ENCODE peak calls at places on chromosomes 4 and X, in ten cellular contexts. S is neural crest cell, O is progenitor cell of endocrine pancreas, Q is AG04449, Z is left ventricle myocardium inferior, C is tibial artery, X is B cell, T is upper lobe of right lung, K is GM20000, A is uterus. E is an unnamed sample.

GRCh38 chr4:148076964-148077363 is 345.1 kb downstream of the ARHGAP10 start:
- DNase-seq in S (no peak), O (no peak), Q (no peak), Z (no peak), C (no peak), X (no peak), T (no peak), K (no peak), A (no peak), E (no peak)

GRCh38 chrX:37608156-37608555 is 36.7 kb downstream of the LANCL3 start:
- DNase-seq in S (no peak), O (no peak), Q (no peak), Z (no peak), C (no peak), X (no peak), T (no peak), K (no peak), A (no peak), E (no peak)

GRCh38 chr4:74038161-74039064 is at the start of gene CXCL3:
- DNase-seq in S (peak), O (peak), Q (no peak), Z (peak), C (peak), X (peak), T (peak), K (peak), A (peak), E (no peak)

GRCh38 chrX:19912-20571 is 261.1 kb upstream of the PLCXD1 start:
- DNase-seq in S (no peak), O (no peak), Q (no peak), Z (no peak), C (no peak), X (peak), T (no peak), K (peak), A (no peak), E (no peak)

GRCh38 chr4:76002176-76002575 is 5.1 kb downstream of the CXCL9 start:
- DNase-seq in S (no peak), O (no peak), Q (no peak), Z (no peak), C (no peak), X (no peak), T (no peak), K (no peak), A (no peak), E (no peak)

GRCh38 chr4:83569967-83570366 is 34.1 kb downstream of the GPAT3 start:
- DNase-seq in S (no peak), O (no peak), Q (no peak), Z (no peak), C (no peak), X (peak), T (no peak), K (no peak), A (no peak), E (no peak)

GRCh38 chr4:102759835-102760644 is 728 bp downstream of the MANBA start:
- DNase-seq in S (no peak), O (no peak), Q (no peak), Z (no peak), C (peak), X (peak), T (no peak), K (peak), A (peak), E (no peak)

GRCh38 chr4:25536577-25537325 is 118.9 kb upstream of the SLC34A2 start:
- DNase-seq in S (no peak), O (no peak), Q (no peak), Z (no peak), C (no peak), X (no peak), T (no peak), K (no peak), A (no peak), E (no peak)

GRCh38 chr4:10347281-10347795 is 109.9 kb downstream of the ZNF518B start:
- DNase-seq in S (no peak), O (no peak), Q (no peak), Z (no peak), C (no peak), X (no peak), T (no peak), K (no peak), A (no peak), E (no peak)

GRCh38 chr4:174332741-174333493 is 49.2 kb downstream of the CEP44 start:
- DNase-seq in S (no peak), O (no peak), Q (no peak), Z (no peak), C (no peak), X (no peak), T (no peak), K (no peak), A (no peak), E (no peak)

GRCh38 chr4:142583708-142584107 is 262.4 kb downstream of the INPP4B start:
- DNase-seq in S (no peak), O (no peak), Q (no peak), Z (no peak), C (no peak), X (no peak), T (no peak), K (no peak), A (no peak), E (no peak)

GRCh38 chrX:42524374-42524773 is 253.6 kb downstream of the PPP1R2C start:
- DNase-seq in S (no peak), O (no peak), Q (no peak), Z (no peak), C (no peak), X (no peak), T (no peak), K (no peak), A (no peak), E (no peak)

GRCh38 chr4:13706130-13706529 is 78.6 kb upstream of the BOD1L1 start:
- DNase-seq in S (no peak), O (no peak), Q (no peak), Z (peak), C (no peak), X (no peak), T (no peak), K (no peak), A (no peak), E (no peak)

GRCh38 chrX:69162466-69162865 is 2.8 kb downstream of the PJA1 start:
- DNase-seq in S (no peak), O (no peak), Q (no peak), Z (no peak), C (no peak), X (no peak), T (no peak), K (no peak), A (no peak), E (no peak)

GRCh38 chrX:7083468-7084396 is 63.8 kb upstream of the STS start:
- DNase-seq in S (no peak), O (no peak), Q (peak), Z (no peak), C (no peak), X (peak), T (no peak), K (peak), A (no peak), E (peak)

GRCh38 chrX:7084841-7085240 is 62.7 kb upstream of the STS start:
- DNase-seq in S (no peak), O (no peak), Q (no peak), Z (no peak), C (no peak), X (no peak), T (no peak), K (no peak), A (no peak), E (no peak)

GRCh38 chrX:7086384-7086783 is 61.1 kb upstream of the STS start:
- DNase-seq in S (no peak), O (no peak), Q (no peak), Z (no peak), C (no peak), X (no peak), T (no peak), K (no peak), A (no peak), E (no peak)

GRCh38 chrX:7085879-7086278 is 61.6 kb upstream of the STS start:
- DNase-seq in S (no peak), O (no peak), Q (no peak), Z (no peak), C (no peak), X (no peak), T (no peak), K (no peak), A (no peak), E (no peak)

DNA sequence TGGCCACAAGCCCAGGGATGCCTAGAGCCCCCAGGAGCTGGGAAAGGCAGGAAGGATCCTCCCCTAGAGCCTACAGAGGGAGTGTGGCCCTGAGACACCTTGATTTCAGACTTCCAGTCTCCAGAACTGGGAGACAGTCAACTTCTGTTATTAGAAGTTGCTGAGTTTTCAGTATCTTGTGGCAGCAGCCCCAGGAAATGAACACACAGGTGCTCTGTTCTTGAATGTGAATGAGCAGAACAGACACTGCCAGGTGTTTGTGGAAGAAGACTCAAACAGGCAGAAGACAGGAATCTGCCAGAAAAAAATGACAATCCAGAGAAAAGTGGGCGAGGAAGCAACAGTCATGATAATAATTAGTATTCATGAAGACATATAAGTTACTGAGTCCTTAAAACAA is 64.5 kb upstream of the STS start:
- DNase-seq in S (no peak), O (no peak), Q (no peak), Z (no peak), C (no peak), X (no peak), T (no peak), K (no peak), A (no peak), E (no peak)
- TF ChIP-seq CTCF in S (no peak), O (no peak), Q (no peak), Z (no peak), C (no peak), X (no peak), T (no peak), K (no peak), A (no peak), E (no peak)

DNA sequence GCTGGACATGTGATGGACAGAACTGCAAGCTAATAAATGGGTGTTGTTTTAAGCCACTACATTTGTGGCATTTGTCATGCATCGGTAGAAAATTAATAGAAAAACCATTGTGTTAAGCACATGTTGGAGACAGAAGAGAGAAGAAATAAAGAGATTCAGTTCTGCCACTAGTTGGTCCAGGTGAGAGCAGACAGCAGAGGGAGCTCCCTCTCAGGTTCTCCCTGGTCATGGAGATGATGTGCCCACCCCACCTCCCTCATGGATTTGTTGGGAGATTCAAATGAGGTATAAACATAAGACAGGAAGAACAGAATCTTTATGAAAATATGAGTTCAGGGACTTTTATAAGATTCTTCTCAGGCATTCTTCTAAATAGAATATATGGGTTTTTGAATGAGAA is 36.8 kb upstream of the OCIAD2 start:
- DNase-seq in S (no peak), O (no peak), Q (no peak), Z (no peak), C (no peak), X (no peak), T (no peak), K (no peak), A (no peak), E (no peak)
- TF ChIP-seq CTCF in S (peak), O (peak), Q (no peak), Z (no peak), C (no peak), X (no peak), T (no peak), K (peak), A (no peak), E (no peak)

DNA sequence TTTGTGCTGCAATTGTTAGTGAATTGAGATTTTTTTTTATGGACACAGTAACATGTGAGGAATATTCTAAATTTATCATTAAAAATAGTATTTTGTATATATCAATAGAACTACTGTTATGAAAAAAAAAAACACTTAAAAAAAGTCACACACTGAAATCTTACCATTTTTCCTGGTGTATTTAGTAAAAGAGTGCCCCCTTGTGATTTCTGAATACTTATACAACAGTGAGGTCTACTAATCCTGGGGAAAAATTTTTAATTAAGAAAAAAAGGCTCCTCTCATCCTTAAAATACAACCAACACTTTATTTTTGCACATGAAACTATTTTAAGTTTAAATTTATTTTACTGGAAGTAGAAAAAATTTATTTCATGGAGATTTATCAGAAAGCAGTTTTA is 56.4 kb upstream of the SPOCK3 start:
- DNase-seq in S (no peak), O (no peak), Q (no peak), Z (no peak), C (no peak), X (no peak), T (no peak), K (no peak), A (no peak), E (no peak)
- TF ChIP-seq CTCF in S (peak), O (peak), Q (no peak), Z (peak), C (peak), X (no peak), T (peak), K (no peak), A (no peak), E (no peak)

DNA sequence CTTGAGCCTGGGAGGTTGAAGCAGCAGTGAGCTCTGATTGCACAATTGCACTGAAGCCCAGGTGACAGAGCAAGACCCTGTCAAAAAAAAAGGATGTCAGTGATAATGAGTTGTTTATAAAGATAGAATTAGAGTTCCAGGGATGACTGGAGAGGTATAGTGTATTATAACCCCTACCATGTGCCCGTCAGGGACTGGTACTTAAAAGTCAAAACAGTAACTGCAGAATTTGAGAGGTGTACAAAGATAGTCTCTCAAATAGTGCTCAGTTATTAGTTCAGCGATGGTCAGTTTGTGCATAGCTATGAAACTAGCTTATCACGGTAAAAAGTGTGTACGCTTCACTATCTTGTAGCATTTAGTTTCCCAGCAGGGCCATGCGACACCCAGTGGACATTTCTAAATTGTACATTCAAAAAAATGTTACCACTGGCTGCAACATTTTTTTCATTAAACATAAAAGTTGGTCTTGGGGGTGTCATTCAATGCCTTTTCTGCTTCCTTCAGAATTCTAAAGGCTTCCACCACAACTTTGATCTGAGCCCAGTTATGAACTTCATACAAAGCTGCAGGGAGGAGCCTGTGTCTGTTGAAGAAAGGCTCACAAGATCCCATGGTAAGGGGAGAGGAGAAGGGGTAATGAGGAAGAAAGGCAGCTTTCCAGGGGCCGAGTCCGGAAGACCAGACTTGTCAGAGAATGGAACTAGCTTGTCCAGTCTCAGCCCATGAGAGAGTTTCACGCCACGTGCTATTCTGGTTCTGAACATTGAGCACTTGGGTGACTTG is 9.2 kb upstream of the GYG2 start:
- DNase-seq in S (no peak), O (no peak), Q (no peak), Z (no peak), C (no peak), X (no peak), T (no peak), K (no peak), A (no peak), E (no peak)
- TF ChIP-seq CTCF in S (peak), O (peak), Q (peak), Z (peak), C (peak), X (peak), T (peak), K (no peak), A (no peak), E (peak)

GRCh38 chr4:8163026-8163425 is 4.4 kb upstream of the ABLIM2 start:
- DNase-seq in S (no peak), O (no peak), Q (no peak), Z (no peak), C (no peak), X (no peak), T (no peak), K (no peak), A (no peak), E (no peak)
- TF ChIP-seq CTCF in S (no peak), O (no peak), Q (no peak), Z (no peak), C (no peak), X (no peak), T (no peak), K (no peak), A (no peak), E (no peak)

GRCh38 chrX:115948018-115948923 is 222.3 kb upstream of the AGTR2 start:
- DNase-seq in S (no peak), O (no peak), Q (no peak), Z (no peak), C (no peak), X (peak), T (no peak), K (no peak), A (no peak), E (no peak)
- TF ChIP-seq CTCF in S (no peak), O (no peak), Q (no peak), Z (no peak), C (no peak), X (no peak), T (no peak), K (no peak), A (no peak), E (no peak)

GRCh38 chr4:159396151-159396550 is 293.3 kb downstream of the RAPGEF2 start:
- DNase-seq in S (no peak), O (no peak), Q (no peak), Z (no peak), C (no peak), X (no peak), T (no peak), K (no peak), A (no peak), E (no peak)

GRCh38 chr4:159400782-159401712 is 298.2 kb downstream of the RAPGEF2 start:
- DNase-seq in S (no peak), O (no peak), Q (peak), Z (no peak), C (no peak), X (no peak), T (no peak), K (no peak), A (no peak), E (no peak)

GRCh38 chr4:159395693-159396092 is 292.8 kb downstream of the RAPGEF2 start:
- DNase-seq in S (no peak), O (no peak), Q (no peak), Z (no peak), C (no peak), X (no peak), T (no peak), K (no peak), A (no peak), E (no peak)

GRCh38 chr4:159401791-159402380 is 299.0 kb downstream of the RAPGEF2 start:
- DNase-seq in S (no peak), O (no peak), Q (peak), Z (no peak), C (no peak), X (no peak), T (no peak), K (no peak), A (no peak), E (no peak)

GRCh38 chr4:159398236-159398638 is 295.4 kb downstream of the RAPGEF2 start:
- DNase-seq in S (no peak), O (no peak), Q (no peak), Z (no peak), C (no peak), X (no peak), T (no peak), K (no peak), A (no peak), E (no peak)
- TF ChIP-seq CTCF in S (no peak), O (no peak), Q (no peak), Z (peak), C (peak), X (no peak), T (no peak), K (no peak), A (no peak), E (no peak)